ENCODE peak calls at places on chromosomes 16 and 17, in six cellular contexts. X is NB4; P is upper lobe of right lung; U is stomach; I is CD4-positive, alpha-beta memory T cell; M is activated naive CD8-positive, alpha-beta T cell treated with anti-CD3 and anti-CD28 coated beads, Interleukin-2, amount 50 U/mL, for 24 hours. L is an unnamed sample.

GRCh38 chr17:38455288-38455915 is 27.1 kb downstream of the ARHGAP23 start:
- DNase-seq in X (no peak), P (no peak), U (no peak), I (no peak), M (no peak), L (no peak)

GRCh38 chr16:54121539-54122295 is 164.9 kb downstream of the IRX3 start:
- DNase-seq in X (no peak), P (no peak), U (no peak), I (no peak), M (no peak), L (no peak)

GRCh38 chr16:86436466-86437185 is 73.7 kb upstream of the FOXF1 start:
- DNase-seq in X (no peak), P (no peak), U (no peak), I (no peak), M (no peak), L (no peak)

GRCh38 chr17:31678431-31678830 is 180.6 kb downstream of the COPRS start:
- DNase-seq in X (peak; percentile 78), P (no peak), U (no peak), I (no peak), M (no peak), L (peak; percentile 68)

GRCh38 chr17:79325707-79326106 is 251.1 kb downstream of the ENGASE start:
- DNase-seq in X (peak; percentile 31), P (no peak), U (no peak), I (no peak), M (no peak), L (peak; percentile 1)

GRCh38 chr16:63922563-63922962 is 1199.3 kb downstream of the CDH11 start:
- DNase-seq in X (no peak), P (no peak), U (no peak), I (no peak), M (no peak), L (no peak)

GRCh38 chr16:8971416-8971815 is 7.7 kb upstream of the USP7 start:
- DNase-seq in X (no peak), P (no peak), U (no peak), I (no peak), M (no peak), L (no peak)

GRCh38 chr17:7241047-7241733 is 1.1 kb downstream of the GABARAP start:
- DNase-seq in X (no peak), P (no peak), U (no peak), I (no peak), M (no peak), L (no peak)

GRCh38 chr17:35448214-35448898 is at the start of gene SLFN13:
- DNase-seq in X (peak; percentile 99), P (peak; percentile 89), U (peak; percentile 87), I (peak; percentile 80), M (peak; percentile 94), L (peak; percentile 75)

GRCh38 chr17:67993998-67994361 is 2.3 kb downstream of the C17orf58 start:
- DNase-seq in X (no peak), P (no peak), U (no peak), I (no peak), M (no peak), L (peak; percentile 26)

GRCh38 chr16:63410594-63410993 is 1374.4 kb upstream of the CDH8 start:
- DNase-seq in X (no peak), P (no peak), U (no peak), I (no peak), M (no peak), L (no peak)

GRCh38 chr16:6363891-6364607 is 968.6 kb upstream of the RBFOX1 start:
- DNase-seq in X (no peak), P (no peak), U (no peak), I (no peak), M (no peak), L (no peak)